ENCODE peak calls at places on chromosomes 11 and 22, in nine cellular contexts. P, Y, R, V, X, S, M, N and A are unnamed samples.

GRCh38 chr11:1335811-1336761 is 26.7 kb upstream of the TOLLIP start:
- DNase-seq in P (peak; percentile 55), Y (peak; percentile 93), R (peak; percentile 71), V (peak; percentile 36), X (peak; percentile 69), S (peak; percentile 26), M (peak; percentile 65), N (peak; percentile 61), A (peak; percentile 58)

GRCh38 chr11:60944504-60945294 is 7.3 kb downstream of the SLC15A3 start:
- DNase-seq in P (no peak), Y (no peak), R (no peak), V (no peak), X (no peak), S (no peak), M (no peak), N (no peak), A (no peak)

GRCh38 chr11:120527111-120527748 is 15.7 kb downstream of the GRIK4 start:
- DNase-seq in P (no peak), Y (peak; percentile 47), R (peak; percentile 52), V (peak; percentile 47), X (no peak), S (no peak), M (no peak), N (no peak), A (peak; percentile 29)

GRCh38 chr11:58796333-58797049 is 48.0 kb downstream of the GLYATL2 start:
- DNase-seq in P (no peak), Y (no peak), R (no peak), V (no peak), X (no peak), S (no peak), M (no peak), N (peak; percentile 61), A (no peak)

GRCh38 chr22:19674129-19674928 is 40.0 kb upstream of the SEPTIN5 start:
- DNase-seq in P (no peak), Y (peak; percentile 43), R (no peak), V (no peak), X (no peak), S (no peak), M (no peak), N (no peak), A (no peak)

GRCh38 chr11:71193431-71193830 is 58.9 kb downstream of the SHANK2 start:
- DNase-seq in P (no peak), Y (no peak), R (no peak), V (no peak), X (no peak), S (no peak), M (peak; percentile 25), N (no peak), A (no peak)

GRCh38 chr11:36075053-36075452 is 131.2 kb downstream of the LDLRAD3 start:
- DNase-seq in P (no peak), Y (peak; percentile 90), R (no peak), V (peak; percentile 77), X (no peak), S (no peak), M (no peak), N (no peak), A (no peak)

GRCh38 chr22:21752276-21752675 is 16.7 kb upstream of the YPEL1 start:
- DNase-seq in P (no peak), Y (no peak), R (no peak), V (no peak), X (no peak), S (no peak), M (no peak), N (no peak), A (no peak)

GRCh38 chr11:32874144-32874543 is 18.5 kb upstream of the QSER1 start:
- DNase-seq in P (no peak), Y (no peak), R (no peak), V (no peak), X (no peak), S (no peak), M (no peak), N (no peak), A (no peak)

GRCh38 chr11:27485930-27486773 is 13.6 kb upstream of the LGR4 start:
- DNase-seq in P (no peak), Y (peak; percentile 77), R (peak; percentile 47), V (no peak), X (no peak), S (peak; percentile 60), M (no peak), N (peak; percentile 49), A (peak; percentile 67)

GRCh38 chr22:30964858-30965257 is 3.7 kb downstream of the MORC2 start:
- DNase-seq in P (no peak), Y (no peak), R (no peak), V (no peak), X (no peak), S (no peak), M (no peak), N (no peak), A (no peak)

GRCh38 chr11:130629039-130629438 is 180.6 kb downstream of the ADAMTS15 start:
- DNase-seq in P (no peak), Y (no peak), R (no peak), V (no peak), X (no peak), S (no peak), M (no peak), N (no peak), A (no peak)

GRCh38 chr22:27876684-27877083 is 42.4 kb downstream of the PITPNB start:
- DNase-seq in P (no peak), Y (peak; percentile 52), R (no peak), V (no peak), X (no peak), S (no peak), M (no peak), N (no peak), A (no peak)

GRCh38 chr22:37906364-37907008 is 389 bp downstream of the MICALL1 start:
- DNase-seq in P (no peak), Y (no peak), R (peak; percentile 56), V (no peak), X (peak; percentile 51), S (no peak), M (peak; percentile 61), N (peak; percentile 31), A (no peak)

DNA sequence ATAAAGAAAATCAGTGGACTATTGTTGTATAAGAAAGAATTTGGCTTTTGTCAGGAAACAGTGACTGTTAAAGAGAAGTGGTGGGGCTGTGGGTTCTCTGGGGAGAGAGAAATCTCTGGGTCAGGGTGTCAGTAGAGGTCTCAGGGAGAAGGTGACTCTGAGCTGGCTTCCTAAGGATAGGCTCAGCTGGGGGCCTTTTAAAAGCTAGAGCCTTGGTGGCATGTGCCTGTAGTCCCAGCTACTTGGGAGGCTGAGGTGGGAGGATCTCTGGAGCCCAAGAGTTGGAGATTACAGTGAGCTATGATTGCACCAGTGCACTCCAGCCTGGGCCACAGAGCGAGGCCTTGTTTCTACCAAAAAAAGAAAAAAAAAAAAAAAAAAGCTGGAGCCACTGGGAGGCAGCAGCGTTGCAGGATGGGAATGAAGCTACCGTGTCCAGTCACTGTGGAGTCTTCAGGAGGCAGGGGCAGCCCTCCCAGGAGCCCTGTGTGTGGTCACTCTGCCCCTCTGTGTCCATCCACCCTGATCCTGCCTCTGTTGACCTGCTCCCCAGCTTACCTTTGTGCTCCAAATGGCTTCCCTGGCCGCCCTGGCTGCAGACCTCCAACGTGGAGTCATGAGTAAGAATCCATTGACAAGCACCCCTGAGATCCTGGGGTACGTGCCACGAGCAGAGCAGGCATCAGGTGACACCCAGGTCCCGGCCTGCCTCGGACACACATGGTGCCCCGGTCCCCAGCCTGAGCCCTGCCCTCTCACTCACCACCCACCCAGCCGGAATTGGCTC is 5.4 kb upstream of the MIF start:
- DNase-seq in P (no peak), Y (peak; percentile 55), R (no peak), V (no peak), X (no peak), S (no peak), M (no peak), N (no peak), A (no peak)
- TF ChIP-seq CTCF in P (no peak), Y (no peak), R (no peak), V (peak; percentile 39), X (no peak), S (no peak), M (no peak), N (no peak), A (no peak)

DNA sequence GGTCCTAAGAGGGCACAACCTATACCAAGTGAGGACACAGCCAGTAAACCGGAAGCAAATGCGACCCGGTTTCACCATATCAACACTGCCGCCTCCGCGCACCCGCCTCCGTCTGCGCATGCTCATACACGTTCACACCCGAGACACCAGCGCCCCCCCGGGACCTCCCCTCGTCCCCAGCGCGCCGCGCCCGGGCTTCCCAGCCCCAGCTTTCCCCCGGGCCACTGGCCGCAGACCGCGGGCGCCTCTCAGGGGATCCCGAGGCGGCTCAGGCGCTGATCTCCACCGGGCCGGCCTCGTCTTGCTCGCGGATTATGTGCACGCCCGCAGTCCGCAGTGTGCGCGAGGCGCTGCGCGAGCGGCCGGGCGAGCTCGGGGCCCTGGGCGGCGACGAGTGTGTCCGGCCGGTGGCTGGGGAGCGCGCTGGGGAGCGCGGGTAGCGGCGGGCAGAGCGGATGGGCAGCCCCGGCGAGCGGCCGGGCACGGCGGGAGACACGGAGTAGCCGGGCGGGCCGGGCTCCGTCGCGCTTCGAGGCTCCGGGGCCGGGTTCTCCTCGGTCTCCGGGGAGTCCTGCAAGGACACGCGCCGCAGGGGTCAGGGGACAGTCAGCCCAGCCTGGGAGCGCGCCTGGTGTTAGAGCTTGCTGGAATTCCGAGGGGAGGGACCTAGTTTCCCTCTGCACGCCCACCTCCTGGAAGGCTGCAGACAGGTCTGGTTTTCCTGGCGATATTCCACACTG is 2.0 kb downstream of the HEPN1 start:
- DNase-seq in P (no peak), Y (peak; percentile 77), R (peak; percentile 90), V (no peak), X (peak; percentile 44), S (peak; percentile 80), M (no peak), N (peak; percentile 63), A (peak; percentile 85)
- TF ChIP-seq CTCF in P (no peak), Y (no peak), R (no peak), V (no peak), X (no peak), S (no peak), M (no peak), N (no peak), A (no peak)

DNA sequence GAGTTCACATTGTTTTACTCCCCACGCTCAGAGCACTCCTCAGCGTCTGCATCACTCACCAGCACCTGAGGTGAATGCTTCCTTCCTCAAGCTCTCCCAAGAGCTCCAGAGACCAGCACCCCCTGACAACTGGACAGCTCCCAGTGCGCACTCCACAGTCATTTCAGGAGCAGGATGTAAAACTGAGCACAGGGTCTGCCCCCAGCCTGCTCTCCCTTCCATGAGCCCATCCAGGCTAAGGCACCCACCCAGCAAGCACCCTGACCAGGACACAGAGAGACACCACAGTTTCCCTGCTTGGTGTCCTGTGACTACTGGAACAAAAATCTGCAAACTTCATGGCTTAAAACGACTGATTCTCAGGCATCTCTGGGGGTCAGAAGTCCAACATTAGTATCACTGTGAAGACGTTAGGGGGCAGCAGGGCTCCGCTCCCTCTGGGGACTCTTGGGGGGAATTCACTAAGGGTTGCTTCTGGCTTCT is 3.3 kb downstream of the SCGB1D2 start:
- DNase-seq in P (no peak), Y (peak; percentile 40), R (peak; percentile 79), V (no peak), X (no peak), S (peak; percentile 68), M (no peak), N (peak; percentile 16), A (peak; percentile 11)
- TF ChIP-seq CTCF in P (no peak), Y (peak; percentile 43), R (peak; percentile 28), V (peak; percentile 25), X (no peak), S (peak; percentile 18), M (no peak), N (no peak), A (peak; percentile 34)

DNA sequence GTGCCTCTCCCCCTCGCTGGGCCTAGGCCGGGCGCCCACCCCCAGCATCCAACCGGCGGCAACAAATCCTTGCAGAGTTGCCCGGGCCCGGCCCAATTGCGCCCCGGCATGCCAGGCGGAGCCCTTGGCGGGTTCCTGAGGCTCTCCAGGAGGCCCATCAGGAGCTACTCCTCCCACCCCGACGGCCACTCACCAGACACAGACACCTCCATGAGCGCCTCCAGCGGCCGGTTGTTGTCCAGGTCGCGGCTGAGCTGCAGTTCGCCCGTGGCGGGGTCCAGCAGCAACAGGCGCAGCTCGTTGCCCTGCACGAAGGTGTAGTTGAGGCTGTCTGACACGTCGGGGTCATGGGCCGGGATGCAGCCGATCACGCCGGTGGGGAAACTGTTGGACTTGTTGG is 4.0 kb downstream of the CELSR1 start:
- DNase-seq in P (no peak), Y (no peak), R (no peak), V (no peak), X (no peak), S (no peak), M (no peak), N (no peak), A (no peak)
- TF ChIP-seq CTCF in P (no peak), Y (no peak), R (no peak), V (no peak), X (no peak), S (no peak), M (no peak), N (no peak), A (no peak)